ENCODE peak calls at places on chromosomes 1 and 21, in five cellular contexts. One of them, this sample, is unnamed.

GRCh38 chr1:165543651-165544452 is at the start of gene LRRC52:
- DNase-seq in mucosa of descending colon: no peak
- DNase-seq in heart right ventricle: peak; percentile 86
- DNase-seq in breast epithelium: peak; percentile 63
- DNase-seq in thoracic aorta: no peak
- DNase-seq in this sample: peak; percentile 70

GRCh38 chr1:7686301-7686850 is 84.7 kb upstream of the VAMP3 start:
- DNase-seq in mucosa of descending colon: no peak
- DNase-seq in heart right ventricle: no peak
- DNase-seq in breast epithelium: no peak
- DNase-seq in thoracic aorta: no peak
- DNase-seq in this sample: peak; percentile 35

GRCh38 chr1:94929816-94930215 is 2.9 kb upstream of the CNN3 start:
- DNase-seq in mucosa of descending colon: no peak
- DNase-seq in heart right ventricle: no peak
- DNase-seq in breast epithelium: no peak
- DNase-seq in thoracic aorta: no peak
- DNase-seq in this sample: no peak

GRCh38 chr1:208864366-208864965 is 620.3 kb upstream of the PLXNA2 start:
- DNase-seq in mucosa of descending colon: no peak
- DNase-seq in heart right ventricle: no peak
- DNase-seq in breast epithelium: no peak
- DNase-seq in thoracic aorta: no peak
- DNase-seq in this sample: no peak

GRCh38 chr21:38471766-38472165 is 26.5 kb downstream of the ERG start:
- DNase-seq in mucosa of descending colon: no peak
- DNase-seq in heart right ventricle: no peak
- DNase-seq in breast epithelium: no peak
- DNase-seq in thoracic aorta: no peak
- DNase-seq in this sample: no peak

GRCh38 chr1:58848818-58849411 is 65.1 kb upstream of the JUN start:
- DNase-seq in mucosa of descending colon: peak; percentile 36
- DNase-seq in heart right ventricle: peak; percentile 52
- DNase-seq in breast epithelium: peak; percentile 45
- DNase-seq in thoracic aorta: peak; percentile 69
- DNase-seq in this sample: peak; percentile 72

GRCh38 chr1:98276514-98276913 is 355.7 kb upstream of the DPYD start:
- DNase-seq in mucosa of descending colon: no peak
- DNase-seq in heart right ventricle: no peak
- DNase-seq in breast epithelium: no peak
- DNase-seq in thoracic aorta: no peak
- DNase-seq in this sample: no peak

GRCh38 chr1:39105061-39105840 is 79.1 kb downstream of the NDUFS5 start:
- DNase-seq in mucosa of descending colon: peak; percentile 80
- DNase-seq in heart right ventricle: peak; percentile 72
- DNase-seq in breast epithelium: peak; percentile 63
- DNase-seq in thoracic aorta: no peak
- DNase-seq in this sample: peak; percentile 94

GRCh38 chr1:42692941-42693340 is 10.7 kb downstream of the YBX1 start:
- DNase-seq in mucosa of descending colon: no peak
- DNase-seq in heart right ventricle: no peak
- DNase-seq in breast epithelium: no peak
- DNase-seq in thoracic aorta: no peak
- DNase-seq in this sample: no peak

GRCh38 chr1:42692461-42692860 is 10.2 kb downstream of the YBX1 start:
- DNase-seq in mucosa of descending colon: peak; percentile 69
- DNase-seq in heart right ventricle: no peak
- DNase-seq in breast epithelium: no peak
- DNase-seq in thoracic aorta: no peak
- DNase-seq in this sample: no peak

GRCh38 chr1:42691157-42691498 is 8.9 kb downstream of the YBX1 start:
- DNase-seq in mucosa of descending colon: no peak
- DNase-seq in heart right ventricle: no peak
- DNase-seq in breast epithelium: no peak
- DNase-seq in thoracic aorta: no peak
- DNase-seq in this sample: no peak

GRCh38 chr1:42690477-42691156 is 8.4 kb downstream of the YBX1 start:
- DNase-seq in mucosa of descending colon: no peak
- DNase-seq in heart right ventricle: no peak
- DNase-seq in breast epithelium: no peak
- DNase-seq in thoracic aorta: no peak
- DNase-seq in this sample: no peak

DNA sequence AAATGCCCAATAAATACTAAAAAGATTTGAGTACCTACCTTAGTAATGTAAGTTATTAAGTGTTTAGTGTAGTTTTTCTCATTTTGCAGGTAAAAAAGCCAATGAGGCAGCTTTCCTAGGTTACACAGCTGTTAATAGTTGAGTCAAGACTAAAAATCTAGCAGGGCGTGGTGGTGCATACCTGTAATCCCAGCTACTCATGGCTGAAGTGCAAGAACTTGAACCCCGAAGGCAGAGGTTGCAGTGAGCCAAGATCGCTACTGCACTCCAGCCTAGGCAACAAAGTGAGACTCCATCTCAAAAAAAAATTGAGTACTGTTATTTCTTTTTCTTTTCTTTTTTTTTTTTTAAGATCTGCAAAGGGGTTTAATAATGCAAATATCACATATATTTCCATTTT is 7.7 kb downstream of the YBX1 start:
- DNase-seq in mucosa of descending colon: peak; percentile 18
- DNase-seq in heart right ventricle: no peak
- DNase-seq in breast epithelium: no peak
- DNase-seq in thoracic aorta: no peak
- DNase-seq in this sample: no peak
- H3K4me3 ChIP-seq in mucosa of descending colon: no peak overlapping the region
- H3K4me3 ChIP-seq in heart right ventricle: no peak overlapping the region
- H3K4me3 ChIP-seq in breast epithelium: no peak overlapping the region
- H3K4me3 ChIP-seq in thoracic aorta: no peak overlapping the region
- H3K4me3 ChIP-seq in this sample: no peak overlapping the region

DNA sequence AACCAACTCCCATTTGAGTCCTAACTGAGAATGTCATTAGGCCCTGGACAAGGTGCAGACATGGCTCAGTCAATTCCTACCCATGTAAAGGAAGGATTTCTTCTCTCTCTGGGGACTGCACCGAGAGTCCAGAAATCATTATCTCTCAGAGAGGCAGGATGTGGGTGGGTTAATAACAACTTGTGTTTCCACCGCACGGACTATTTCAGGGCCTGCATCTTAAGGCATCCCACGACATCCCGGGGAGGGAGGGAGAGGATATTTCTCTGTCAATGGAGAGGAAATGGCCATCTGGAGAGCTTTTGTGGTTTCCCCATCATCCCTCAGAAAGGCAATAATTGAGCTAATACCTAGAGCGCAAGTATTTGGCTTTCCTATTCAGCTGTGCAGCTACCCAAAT is 46.6 kb upstream of the SARS1 start:
- DNase-seq in mucosa of descending colon: no peak
- DNase-seq in heart right ventricle: peak; percentile 11
- DNase-seq in breast epithelium: no peak
- DNase-seq in thoracic aorta: no peak
- DNase-seq in this sample: no peak
- H3K4me1 ChIP-seq in mucosa of descending colon: no peaks in the 10 kb centered on the region
- H3K4me1 ChIP-seq in heart right ventricle: peaks cover 29% of the 10 kb centered on the region
- H3K4me1 ChIP-seq in breast epithelium: no peaks in the 10 kb centered on the region
- H3K4me1 ChIP-seq in thoracic aorta: peaks cover 6% of the 10 kb centered on the region
- H3K4me1 ChIP-seq in this sample: peaks cover 48% of the 10 kb centered on the region

GRCh38 chr1:116879478-116880133 is 30.1 kb upstream of the PTGFRN start:
- DNase-seq in mucosa of descending colon: no peak
- DNase-seq in heart right ventricle: no peak
- DNase-seq in breast epithelium: peak; percentile 20
- DNase-seq in thoracic aorta: no peak
- DNase-seq in this sample: no peak

GRCh38 chr1:116880952-116881351 is 28.8 kb upstream of the PTGFRN start:
- DNase-seq in mucosa of descending colon: no peak
- DNase-seq in heart right ventricle: no peak
- DNase-seq in breast epithelium: no peak
- DNase-seq in thoracic aorta: no peak
- DNase-seq in this sample: no peak

GRCh38 chr1:116882866-116883265 is 26.9 kb upstream of the PTGFRN start:
- DNase-seq in mucosa of descending colon: no peak
- DNase-seq in heart right ventricle: no peak
- DNase-seq in breast epithelium: no peak
- DNase-seq in thoracic aorta: no peak
- DNase-seq in this sample: no peak

GRCh38 chr1:116878804-116879477 is 30.8 kb upstream of the PTGFRN start:
- DNase-seq in mucosa of descending colon: no peak
- DNase-seq in heart right ventricle: peak; percentile 41
- DNase-seq in breast epithelium: peak; percentile 86
- DNase-seq in thoracic aorta: no peak
- DNase-seq in this sample: no peak

DNA sequence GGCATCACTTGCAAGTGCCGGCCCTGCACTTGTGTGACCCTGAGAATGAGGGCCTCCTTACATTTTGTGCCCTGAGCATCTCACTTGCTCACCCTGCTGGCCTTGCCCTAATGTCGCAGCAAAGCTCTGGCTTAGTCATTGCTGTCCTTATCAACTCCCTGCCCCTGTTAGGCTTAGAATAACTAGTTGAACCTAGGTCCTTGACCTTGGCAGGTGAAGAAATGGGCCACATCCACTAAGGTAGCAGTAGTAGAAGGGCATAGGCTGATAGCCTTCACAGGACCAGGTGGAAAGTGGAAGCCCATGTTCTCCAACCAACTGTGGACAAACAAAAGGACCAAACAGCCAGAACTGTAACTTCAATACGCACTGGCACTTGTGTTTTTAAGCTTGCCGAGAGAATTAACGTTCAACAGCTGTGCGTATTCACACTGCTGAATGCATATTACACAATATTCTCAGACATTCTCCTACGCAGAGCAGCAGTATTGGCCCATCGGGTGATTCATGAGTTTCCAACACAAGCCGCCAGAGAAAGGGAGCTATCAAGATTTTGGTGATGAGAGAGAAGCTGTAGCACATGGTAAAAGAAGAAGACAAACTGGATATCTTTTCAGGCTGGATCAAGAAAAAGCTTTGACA is 27.7 kb upstream of the PTGFRN start:
- DNase-seq in mucosa of descending colon: peak; percentile 45
- DNase-seq in heart right ventricle: peak; percentile 53
- DNase-seq in breast epithelium: no peak
- DNase-seq in thoracic aorta: no peak
- DNase-seq in this sample: peak; percentile 48
- TF ChIP-seq CTCF in mucosa of descending colon: peak; percentile 20
- TF ChIP-seq CTCF in heart right ventricle: peak; percentile 35
- TF ChIP-seq CTCF in breast epithelium: no peak
- TF ChIP-seq CTCF in thoracic aorta: no peak
- TF ChIP-seq CTCF in this sample: no peak

DNA sequence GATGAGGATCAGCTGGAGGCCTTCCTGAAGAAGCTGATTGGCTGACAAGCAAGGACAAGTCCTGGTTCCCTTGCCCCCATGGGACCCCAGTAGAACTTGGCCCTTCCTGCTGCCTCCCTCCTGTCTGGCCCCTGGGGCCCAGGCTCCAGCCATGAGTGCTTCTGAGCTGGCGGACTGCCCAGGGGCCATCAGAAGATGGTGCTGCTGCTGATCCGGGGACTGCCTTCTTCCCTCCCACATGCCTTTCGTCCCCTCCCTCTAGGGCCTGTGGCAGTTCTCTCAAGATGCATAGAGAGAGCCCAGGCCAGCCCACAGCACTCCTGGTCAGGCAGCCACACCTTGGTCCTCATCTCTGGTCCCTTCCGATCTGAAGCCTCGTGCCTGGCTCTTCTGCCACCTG is 57.9 kb upstream of the PRKACB start:
- DNase-seq in mucosa of descending colon: no peak
- DNase-seq in heart right ventricle: no peak
- DNase-seq in breast epithelium: no peak
- DNase-seq in thoracic aorta: no peak
- DNase-seq in this sample: no peak
- H3K4me3 ChIP-seq in mucosa of descending colon: no peak overlapping the region
- H3K4me3 ChIP-seq in heart right ventricle: no peak overlapping the region
- H3K4me3 ChIP-seq in breast epithelium: no peak overlapping the region
- H3K4me3 ChIP-seq in thoracic aorta: no peak overlapping the region
- H3K4me3 ChIP-seq in this sample: no peak overlapping the region

GRCh38 chr1:116501870-116502244 is 69.0 kb downstream of the CD58 start:
- DNase-seq in mucosa of descending colon: no peak
- DNase-seq in heart right ventricle: no peak
- DNase-seq in breast epithelium: no peak
- DNase-seq in thoracic aorta: no peak
- DNase-seq in this sample: no peak

GRCh38 chr1:116498789-116499628 is 71.8 kb downstream of the CD58 start:
- DNase-seq in mucosa of descending colon: peak; percentile 89
- DNase-seq in heart right ventricle: peak; percentile 72
- DNase-seq in breast epithelium: no peak
- DNase-seq in thoracic aorta: no peak
- DNase-seq in this sample: no peak

GRCh38 chr1:116503535-116504307 is 67.1 kb downstream of the CD58 start:
- DNase-seq in mucosa of descending colon: no peak
- DNase-seq in heart right ventricle: no peak
- DNase-seq in breast epithelium: no peak
- DNase-seq in thoracic aorta: no peak
- DNase-seq in this sample: no peak

GRCh38 chr1:116502915-116503314 is 67.9 kb downstream of the CD58 start:
- DNase-seq in mucosa of descending colon: no peak
- DNase-seq in heart right ventricle: no peak
- DNase-seq in breast epithelium: no peak
- DNase-seq in thoracic aorta: no peak
- DNase-seq in this sample: no peak

GRCh38 chr1:116501041-116501869 is 69.6 kb downstream of the CD58 start:
- DNase-seq in mucosa of descending colon: peak; percentile 73
- DNase-seq in heart right ventricle: no peak
- DNase-seq in breast epithelium: no peak
- DNase-seq in thoracic aorta: no peak
- DNase-seq in this sample: no peak
- H3K4me1 ChIP-seq in mucosa of descending colon: peaks cover 3% of the 10 kb centered on the region
- H3K4me1 ChIP-seq in heart right ventricle: peaks cover 46% of the 10 kb centered on the region
- H3K4me1 ChIP-seq in breast epithelium: no peaks in the 10 kb centered on the region
- H3K4me1 ChIP-seq in thoracic aorta: peaks cover 4% of the 10 kb centered on the region
- H3K4me1 ChIP-seq in this sample: peaks cover 74% of the 10 kb centered on the region

GRCh38 chr1:29639741-29640427 is 403.6 kb downstream of the PTPRU start:
- DNase-seq in mucosa of descending colon: no peak
- DNase-seq in heart right ventricle: no peak
- DNase-seq in breast epithelium: no peak
- DNase-seq in thoracic aorta: no peak
- DNase-seq in this sample: no peak
- TF ChIP-seq CTCF in mucosa of descending colon: no peak
- TF ChIP-seq CTCF in heart right ventricle: no peak
- TF ChIP-seq CTCF in breast epithelium: no peak
- TF ChIP-seq CTCF in thoracic aorta: no peak
- TF ChIP-seq CTCF in this sample: no peak

DNA sequence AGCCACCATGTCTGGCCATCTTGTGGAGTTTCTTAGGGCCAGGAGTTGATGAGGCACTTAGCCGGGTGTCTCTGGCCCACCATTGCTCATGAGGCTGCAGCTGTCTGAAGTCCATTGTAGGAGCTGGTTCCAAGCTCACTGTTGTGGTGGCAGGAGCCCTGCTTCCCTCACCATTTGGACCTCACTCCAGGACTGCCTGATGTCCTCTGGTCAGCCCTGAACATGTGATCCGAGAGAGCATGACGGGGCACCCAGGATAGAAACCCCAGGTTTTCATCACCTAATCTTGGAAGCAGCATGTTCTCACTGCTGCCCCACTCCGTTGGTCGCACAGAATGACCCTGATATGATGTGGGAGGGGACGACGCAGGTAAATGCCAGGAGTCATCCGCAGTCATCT is 56.2 kb upstream of the FAM3B start:
- DNase-seq in mucosa of descending colon: no peak
- DNase-seq in heart right ventricle: no peak
- DNase-seq in breast epithelium: no peak
- DNase-seq in thoracic aorta: no peak
- DNase-seq in this sample: no peak
- H3K4me3 ChIP-seq in mucosa of descending colon: no peak overlapping the region
- H3K4me3 ChIP-seq in heart right ventricle: no peak overlapping the region
- H3K4me3 ChIP-seq in breast epithelium: no peak overlapping the region
- H3K4me3 ChIP-seq in thoracic aorta: no peak overlapping the region
- H3K4me3 ChIP-seq in this sample: no peak overlapping the region

GRCh38 chr1:2250721-2251281 is 22.7 kb downstream of the SKI start:
- DNase-seq in mucosa of descending colon: no peak
- DNase-seq in heart right ventricle: no peak
- DNase-seq in breast epithelium: no peak
- DNase-seq in thoracic aorta: no peak
- DNase-seq in this sample: no peak
- H3K4me1 ChIP-seq in mucosa of descending colon: peaks cover 64% of the 10 kb centered on the region
- H3K4me1 ChIP-seq in heart right ventricle: peaks cover 95% of the 10 kb centered on the region
- H3K4me1 ChIP-seq in breast epithelium: peaks cover 39% of the 10 kb centered on the region
- H3K4me1 ChIP-seq in thoracic aorta: peaks cover 60% of the 10 kb centered on the region
- H3K4me1 ChIP-seq in this sample: peaks cover 95% of the 10 kb centered on the region

This sample was measured in left lung.